ENCODE peak calls at places on chromosomes 13 and 19, in ten cellular contexts. U is CD8-positive, alpha-beta T cell; H is H1; N is heart right ventricle; Q is GM23248; B is psoas muscle; V is uterus; E is A549; W is DND-41; A is breast epithelium. T is an unnamed sample.

GRCh38 chr19:1261863-1262686 is 7.1 kb upstream of the CIRBP start:
- DNase-seq in U (no peak), H (no peak), N (peak), Q (peak), B (peak), V (peak), E (peak), W (no peak), A (peak), T (no peak)

GRCh38 chr19:45419396-45419795 is 4.3 kb downstream of the ERCC1 start:
- DNase-seq in U (no peak), H (no peak), N (no peak), Q (no peak), B (no peak), V (no peak), E (no peak), W (peak), A (no peak), T (no peak)

GRCh38 chr13:44667950-44668349 is 91.8 kb upstream of the TSC22D1 start:
- DNase-seq in U (no peak), H (no peak), N (no peak), Q (peak), B (no peak), V (no peak), E (no peak), W (no peak), A (no peak), T (no peak)

GRCh38 chr13:47100214-47100853 is 203.5 kb upstream of the HTR2A start:
- DNase-seq in U (no peak), H (no peak), N (no peak), Q (no peak), B (no peak), V (no peak), E (no peak), W (no peak), A (no peak), T (no peak)

GRCh38 chr13:34048652-34049051 is 230.7 kb downstream of the RFC3 start:
- DNase-seq in U (no peak), H (no peak), N (no peak), Q (no peak), B (no peak), V (no peak), E (no peak), W (no peak), A (no peak), T (no peak)

GRCh38 chr19:45477713-45478453 is 10.1 kb downstream of the FOSB start:
- DNase-seq in U (peak), H (no peak), N (no peak), Q (peak), B (no peak), V (no peak), E (no peak), W (peak), A (no peak), T (no peak)

GRCh38 chr19:5804516-5805464 is at the start of gene NRTN:
- DNase-seq in U (no peak), H (peak), N (no peak), Q (no peak), B (no peak), V (no peak), E (peak), W (peak), A (no peak), T (peak)

GRCh38 chr13:44578064-44578394 is 1.9 kb upstream of the TSC22D1 start:
- DNase-seq in U (no peak), H (no peak), N (no peak), Q (peak), B (no peak), V (no peak), E (peak), W (no peak), A (no peak), T (no peak)

GRCh38 chr19:45972944-45973525 is 630 bp downstream of the NOVA2 start:
- DNase-seq in U (no peak), H (peak), N (no peak), Q (no peak), B (no peak), V (no peak), E (no peak), W (no peak), A (no peak), T (no peak)

GRCh38 chr13:47039106-47039505 is 142.3 kb upstream of the HTR2A start:
- DNase-seq in U (no peak), H (no peak), N (no peak), Q (peak), B (no peak), V (no peak), E (no peak), W (no peak), A (no peak), T (no peak)

GRCh38 chr13:59635591-59635990 is 528.1 kb downstream of the DIAPH3 start:
- DNase-seq in U (no peak), H (no peak), N (no peak), Q (no peak), B (no peak), V (no peak), E (no peak), W (no peak), A (no peak), T (no peak)

GRCh38 chr19:4997297-4997696 is 28.4 kb downstream of the KDM4B start:
- DNase-seq in U (no peak), H (no peak), N (no peak), Q (no peak), B (no peak), V (no peak), E (no peak), W (no peak), A (no peak), T (no peak)

GRCh38 chr13:34391071-34391470 is 551.0 kb upstream of the NBEA start:
- DNase-seq in U (no peak), H (no peak), N (no peak), Q (peak), B (no peak), V (no peak), E (peak), W (no peak), A (no peak), T (no peak)

GRCh38 chr19:45186509-45187334 is 8.1 kb downstream of the BLOC1S3 start:
- DNase-seq in U (no peak), H (no peak), N (no peak), Q (peak), B (no peak), V (no peak), E (no peak), W (no peak), A (no peak), T (no peak)

GRCh38 chr13:25062479-25062878 is 33.5 kb upstream of the PABPC3 start:
- DNase-seq in U (no peak), H (no peak), N (no peak), Q (no peak), B (no peak), V (no peak), E (no peak), W (no peak), A (no peak), T (no peak)

GRCh38 chr13:41411536-41411935 is 45.8 kb upstream of the RGCC start:
- DNase-seq in U (no peak), H (no peak), N (peak), Q (peak), B (no peak), V (no peak), E (no peak), W (no peak), A (no peak), T (peak)

GRCh38 chr19:15532779-15533521 is 24.6 kb downstream of the CYP4F22 start:
- DNase-seq in U (no peak), H (no peak), N (no peak), Q (peak), B (no peak), V (no peak), E (no peak), W (no peak), A (no peak), T (no peak)

GRCh38 chr13:29925457-29925856 is 75.0 kb upstream of the UBL3 start:
- DNase-seq in U (no peak), H (no peak), N (peak), Q (peak), B (peak), V (peak), E (peak), W (no peak), A (peak), T (no peak)

GRCh38 chr13:111359930-111360329 is 39.5 kb downstream of the TEX29 start:
- DNase-seq in U (no peak), H (no peak), N (no peak), Q (no peak), B (no peak), V (no peak), E (no peak), W (no peak), A (no peak), T (no peak)

GRCh38 chr19:31127132-31127967 is 221.9 kb downstream of the TSHZ3 start:
- DNase-seq in U (no peak), H (no peak), N (no peak), Q (peak), B (no peak), V (peak), E (peak), W (no peak), A (no peak), T (no peak)

GRCh38 chr13:50161052-50161451 is 145.8 kb downstream of the KCNRG start:
- DNase-seq in U (no peak), H (no peak), N (no peak), Q (peak), B (no peak), V (no peak), E (no peak), W (no peak), A (no peak), T (no peak)

GRCh38 chr19:589693-590395 is at the start of gene HCN2:
- DNase-seq in U (no peak), H (no peak), N (no peak), Q (peak), B (no peak), V (no peak), E (no peak), W (no peak), A (no peak), T (no peak)

GRCh38 chr13:79485014-79485441 is 4.1 kb downstream of the NDFIP2 start:
- DNase-seq in U (no peak), H (no peak), N (no peak), Q (peak), B (no peak), V (no peak), E (peak), W (peak), A (no peak), T (no peak)

GRCh38 chr19:51016798-51017683 is 2.5 kb downstream of the KLK10 start:
- DNase-seq in U (no peak), H (peak), N (peak), Q (peak), B (peak), V (peak), E (peak), W (peak), A (peak), T (peak)

GRCh38 chr13:19888799-19889198 is 25.4 kb upstream of the ZMYM5 start:
- DNase-seq in U (no peak), H (no peak), N (no peak), Q (peak), B (no peak), V (no peak), E (no peak), W (no peak), A (no peak), T (no peak)

GRCh38 chr19:41882568-41883462 is at the start of gene ARHGEF1:
- DNase-seq in U (no peak), H (peak), N (peak), Q (peak), B (peak), V (peak), E (peak), W (peak), A (no peak), T (no peak)

GRCh38 chr19:491146-491741 is 5.0 kb upstream of the MADCAM1 start:
- DNase-seq in U (no peak), H (peak), N (no peak), Q (peak), B (peak), V (no peak), E (no peak), W (no peak), A (no peak), T (no peak)

GRCh38 chr19:34556500-34556899 is 74.9 kb downstream of the WTIP start:
- DNase-seq in U (no peak), H (peak), N (peak), Q (peak), B (no peak), V (no peak), E (no peak), W (peak), A (no peak), T (peak)

DNA sequence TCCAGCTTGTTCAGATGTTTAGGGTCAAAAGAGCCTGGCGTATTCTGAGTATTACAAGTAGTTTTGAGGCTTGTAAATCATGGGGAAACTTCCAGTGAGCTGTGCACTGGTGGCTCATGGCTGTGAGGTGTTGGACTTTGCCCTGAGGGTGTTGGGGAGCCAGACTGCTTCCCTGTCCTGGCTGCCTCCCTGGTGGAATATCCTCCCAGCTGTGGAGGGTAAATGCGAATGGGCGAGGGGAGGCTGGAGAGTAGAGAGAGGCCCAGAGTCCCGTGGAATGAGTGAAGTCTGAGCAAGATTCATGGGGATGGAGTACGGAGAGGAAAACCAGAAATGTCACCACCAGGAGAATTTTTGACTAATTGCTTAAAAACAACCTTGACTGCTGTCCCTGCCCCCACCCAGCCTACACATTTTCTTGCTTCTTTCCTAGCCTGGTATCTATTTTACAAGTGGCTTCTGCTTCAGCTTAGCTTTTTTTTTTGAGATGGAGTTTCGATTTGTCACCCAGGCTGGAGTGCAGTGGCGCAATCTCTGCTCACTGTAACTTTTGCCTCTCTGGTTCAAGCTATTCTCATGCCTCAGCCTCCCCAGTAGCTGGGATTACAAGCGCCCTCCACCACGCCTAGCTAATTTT is 3.7 kb downstream of the SNRPA start:
- DNase-seq in U (no peak), H (no peak), N (no peak), Q (peak), B (no peak), V (no peak), E (no peak), W (no peak), A (no peak), T (no peak)
- H3K4me3 ChIP-seq in U (peak), H (no peak), N (no peak), Q (peak), B (no peak), V (no peak), E (peak), W (peak), A (peak), T (no peak)

DNA sequence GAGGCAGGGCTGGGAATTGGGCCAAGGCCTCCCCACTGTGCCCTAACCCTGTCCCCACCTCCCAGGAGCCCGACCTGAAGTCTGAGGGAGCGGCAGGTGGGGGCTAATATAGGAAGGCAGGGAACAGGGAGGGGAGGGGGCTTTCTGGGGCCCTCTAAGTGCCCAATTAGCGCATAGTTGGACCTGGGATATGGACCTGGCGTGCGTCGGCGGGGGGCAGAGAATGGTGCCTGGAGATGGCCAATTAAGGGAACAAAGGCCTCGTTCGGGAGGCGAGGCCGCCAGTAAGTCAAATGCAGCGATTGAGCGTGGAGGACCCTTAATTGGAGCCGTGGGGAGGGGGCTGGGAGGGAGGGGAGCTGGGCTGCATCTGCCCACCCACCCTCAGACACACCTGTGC is at the start of gene C19orf85:
- DNase-seq in U (no peak), H (peak), N (no peak), Q (no peak), B (no peak), V (no peak), E (no peak), W (no peak), A (no peak), T (no peak)
- H3K27ac ChIP-seq in U (no peak), H (no peak), N (no peak), Q (no peak), B (no peak), V (no peak), E (no peak), W (no peak), A (no peak), T (no peak)

GRCh38 chr19:58304255-58304654 is 922 bp upstream of the ERVK3-1 start:
- DNase-seq in U (no peak), H (no peak), N (no peak), Q (no peak), B (no peak), V (no peak), E (no peak), W (no peak), A (no peak), T (no peak)
- H3K4me3 ChIP-seq in U (peak), H (peak), N (peak), Q (peak), B (peak), V (no peak), E (no peak), W (peak), A (peak), T (peak)

GRCh38 chr19:29003641-29004409 is 209.1 kb downstream of the UQCRFS1 start:
- DNase-seq in U (no peak), H (no peak), N (no peak), Q (no peak), B (no peak), V (no peak), E (no peak), W (no peak), A (no peak), T (no peak)
- H3K27ac ChIP-seq in U (no peak), H (no peak), N (no peak), Q (no peak), B (no peak), V (no peak), E (no peak), W (no peak), A (no peak), T (no peak)

GRCh38 chr13:39527961-39528720 is 74.9 kb downstream of the LHFPL6 start:
- DNase-seq in U (no peak), H (no peak), N (no peak), Q (peak), B (no peak), V (no peak), E (peak), W (no peak), A (no peak), T (no peak)
- H3K4me3 ChIP-seq in U (no peak), H (no peak), N (no peak), Q (peak), B (no peak), V (no peak), E (no peak), W (no peak), A (no peak), T (no peak)

T was measured in WERI-Rb-1.